ENCODE peak calls at places on chromosomes 11 and 22, in seven cellular contexts. I, U, B, E, M, L and J are unnamed samples.

GRCh38 chr11:126340960-126341709 is 14.4 kb upstream of the ST3GAL4 start:
- DNase-seq in E (no peak), I (no peak), B (no peak), U (no peak), M (no peak), L (no peak), J (no peak)

GRCh38 chr11:11701070-11701469 is 79.3 kb upstream of the GALNT18 start:
- DNase-seq in E (no peak), U (no peak), M (no peak), B (peak; percentile 42), L (peak; percentile 11), I (no peak), J (no peak)

GRCh38 chr11:64250875-64251721 is at the start of gene PLCB3:
- DNase-seq in L (peak; percentile 12), U (peak; percentile 94), M (peak; percentile 56), I (peak; percentile 52), E (no peak), B (peak; percentile 83), J (peak; percentile 42)

GRCh38 chr11:27266125-27266524 is 96.9 kb downstream of the CCDC34 start:
- DNase-seq in E (no peak), M (no peak), U (no peak), I (no peak), L (no peak), B (no peak), J (no peak)

GRCh38 chr11:61609970-61610347 is 29.1 kb upstream of the SYT7 start:
- DNase-seq in U (peak; percentile 71), I (no peak), L (no peak), B (peak; percentile 75), E (no peak), M (no peak), J (no peak)

GRCh38 chr11:69383946-69384547 is 90.1 kb downstream of the MYEOV start:
- DNase-seq in U (no peak), I (no peak), E (no peak), M (no peak), L (no peak), B (no peak), J (no peak)

GRCh38 chr11:65219930-65220213 is 38.1 kb downstream of the CAPN1 start:
- DNase-seq in M (no peak), L (peak; percentile 9), U (no peak), I (no peak), B (no peak), E (no peak), J (no peak)

GRCh38 chr11:126426820-126427749 is 71.6 kb downstream of the ST3GAL4 start:
- DNase-seq in E (no peak), L (no peak), U (no peak), I (no peak), M (no peak), B (no peak), J (no peak)

GRCh38 chr22:40043086-40043485 is 48.3 kb downstream of the FAM83F start:
- DNase-seq in U (no peak), I (no peak), E (no peak), L (no peak), M (no peak), B (no peak), J (peak; percentile 2)

GRCh38 chr11:102268083-102268984 is 49.0 kb upstream of the BIRC3 start:
- DNase-seq in M (peak; percentile 73), I (peak; percentile 64), E (peak; percentile 10), U (peak; percentile 54), L (peak; percentile 71), B (peak; percentile 95), J (peak; percentile 89)

GRCh38 chr11:12695221-12695794 is 21.1 kb downstream of the TEAD1 start:
- DNase-seq in L (no peak), E (no peak), B (no peak), M (no peak), I (no peak), U (peak; percentile 44), J (no peak)

GRCh38 chr11:2376751-2377451 is at the start of gene CD81:
- DNase-seq in M (peak; percentile 67), U (peak; percentile 96), I (peak; percentile 50), L (no peak), B (peak; percentile 66), E (no peak), J (no peak)

GRCh38 chr11:112689851-112690250 is 271.4 kb upstream of the NCAM1 start:
- DNase-seq in M (no peak), L (no peak), U (no peak), I (no peak), E (no peak), B (peak; percentile 34), J (no peak)

GRCh38 chr11:6377902-6378694 is 12.2 kb upstream of the SMPD1 start:
- DNase-seq in M (no peak), E (no peak), B (peak; percentile 35), I (no peak), L (no peak), U (no peak), J (no peak)

GRCh38 chr22:40397436-40397835 is 27.0 kb downstream of the SGSM3 start:
- DNase-seq in U (no peak), B (peak; percentile 53), E (no peak), I (no peak), M (no peak), L (peak; percentile 59), J (no peak)

GRCh38 chr11:970319-970871 is 44.7 kb downstream of the AP2A2 start:
- DNase-seq in E (no peak), U (no peak), B (no peak), L (no peak), I (no peak), M (no peak), J (no peak)

GRCh38 chr22:33684059-33684458 is 236.2 kb downstream of the LARGE1 start:
- DNase-seq in E (no peak), B (no peak), L (no peak), I (no peak), U (no peak), M (no peak), J (no peak)

GRCh38 chr11:116742104-116742503 is 30.7 kb downstream of the BUD13 start:
- DNase-seq in M (no peak), B (no peak), U (no peak), I (no peak), L (peak; percentile 83), E (no peak), J (no peak)

GRCh38 chr11:120024586-120024985 is 113.3 kb downstream of the TRIM29 start:
- DNase-seq in U (no peak), M (no peak), L (no peak), E (no peak), B (no peak), I (no peak), J (no peak)

GRCh38 chr11:27011560-27012253 is 17.8 kb downstream of the FIBIN start:
- DNase-seq in E (no peak), M (no peak), I (no peak), U (no peak), L (no peak), B (peak; percentile 32), J (no peak)